ENCODE peak calls at places on chromosomes 3 and 15, in eight cellular contexts. I, Z, D, M, F, S, K and R are unnamed samples.

GRCh38 chr3:8505621-8506020 is 4.0 kb downstream of the LMCD1 start:
- DNase-seq in I (no peak), Z (no peak), D (no peak), M (no peak), F (no peak), S (no peak), K (no peak), R (no peak)

GRCh38 chr15:72319985-72320671 is at the start of gene CELF6:
- DNase-seq in I (peak), Z (peak), D (peak), M (peak), F (no peak), S (peak), K (peak), R (peak)

GRCh38 chr3:183487046-183487445 is 58.6 kb upstream of the MCF2L2 start:
- DNase-seq in I (no peak), Z (no peak), D (no peak), M (no peak), F (no peak), S (no peak), K (no peak), R (peak)

GRCh38 chr3:172591876-172592771 is 68.9 kb upstream of the TNFSF10 start:
- DNase-seq in I (no peak), Z (no peak), D (peak), M (peak), F (no peak), S (peak), K (peak), R (no peak)

GRCh38 chr3:50671331-50671730 is 3.4 kb upstream of the DOCK3 start:
- DNase-seq in I (peak), Z (peak), D (no peak), M (no peak), F (no peak), S (no peak), K (peak), R (no peak)

GRCh38 chr3:46495901-46496456 is 1.8 kb upstream of the RTP3 start:
- DNase-seq in I (no peak), Z (peak), D (no peak), M (no peak), F (no peak), S (no peak), K (peak), R (no peak)

GRCh38 chr3:2099028-2099671 is 484 bp downstream of the CNTN4 start:
- DNase-seq in I (peak), Z (no peak), D (no peak), M (no peak), F (no peak), S (no peak), K (no peak), R (no peak)

GRCh38 chr3:71725279-71725991 is at the start of gene EIF4E3:
- DNase-seq in I (peak), Z (no peak), D (peak), M (peak), F (no peak), S (peak), K (no peak), R (peak)

GRCh38 chr3:133895208-133896001 is at the start of gene RAB6B:
- DNase-seq in I (peak), Z (no peak), D (peak), M (no peak), F (peak), S (peak), K (peak), R (no peak)